ENCODE peak calls at places on chromosomes 11 and 22, in five cellular contexts. B is body of pancreas; U is sigmoid colon; V is CD8-positive, alpha-beta T cell; Q is ovary. G is an unnamed sample.

GRCh38 chr11:79237676-79238075 is 203.2 kb downstream of the TENM4 start:
- DNase-seq in B (no peak), U (no peak), V (no peak), Q (no peak), G (peak; percentile 92)

GRCh38 chr22:40101417-40102101 is 76.2 kb upstream of the TNRC6B start:
- DNase-seq in B (no peak), U (no peak), V (no peak), Q (no peak), G (no peak)

GRCh38 chr11:94131363-94132115 is 2.9 kb downstream of the PANX1 start:
- DNase-seq in B (peak; percentile 35), U (no peak), V (no peak), Q (no peak), G (peak; percentile 73)

GRCh38 chr11:125429174-125429707 is 66.8 kb downstream of the FEZ1 start:
- DNase-seq in B (peak; percentile 45), U (no peak), V (peak; percentile 56), Q (peak; percentile 56), G (peak; percentile 71)

GRCh38 chr11:125772834-125773505 is 5.7 kb downstream of the PATE2 start:
- DNase-seq in B (no peak), U (no peak), V (no peak), Q (no peak), G (peak; percentile 89)

GRCh38 chr11:72696866-72697428 is 22.7 kb upstream of the PDE2A start:
- DNase-seq in B (peak; percentile 38), U (peak; percentile 81), V (no peak), Q (no peak), G (no peak)

GRCh38 chr22:20565079-20565734 is 57.8 kb downstream of the MED15 start:
- DNase-seq in B (no peak), U (peak; percentile 46), V (no peak), Q (no peak), G (no peak)

GRCh38 chr22:39574779-39575551 is 4.4 kb downstream of the CACNA1I start:
- DNase-seq in B (no peak), U (no peak), V (no peak), Q (no peak), G (peak; percentile 88)

GRCh38 chr11:60971520-60971919 is at the start of gene CD6:
- DNase-seq in B (no peak), U (no peak), V (peak; percentile 85), Q (no peak), G (no peak)

GRCh38 chr11:23423656-23424055 is 563.4 kb upstream of the CCDC179 start:
- DNase-seq in B (no peak), U (no peak), V (no peak), Q (no peak), G (no peak)

GRCh38 chr11:132864811-132865576 is 667.3 kb downstream of the OPCML start:
- DNase-seq in B (no peak), U (no peak), V (no peak), Q (no peak), G (no peak)

GRCh38 chr22:44597616-44598015 is 99.6 kb upstream of the RTL6 start:
- DNase-seq in B (peak; percentile 59), U (no peak), V (no peak), Q (no peak), G (no peak)

GRCh38 chr11:58811499-58811898 is 33.0 kb downstream of the GLYATL2 start:
- DNase-seq in B (no peak), U (no peak), V (no peak), Q (no peak), G (no peak)

GRCh38 chr11:110059706-110060430 is 33.3 kb upstream of the ZC3H12C start:
- DNase-seq in B (no peak), U (no peak), V (no peak), Q (no peak), G (peak; percentile 41)

GRCh38 chr11:3232956-3233355 is 739 bp upstream of the MRGPRE start:
- DNase-seq in B (no peak), U (no peak), V (no peak), Q (no peak), G (no peak)

GRCh38 chr11:31757245-31757835 is 53.8 kb downstream of the PAX6 start:
- DNase-seq in B (no peak), U (no peak), V (no peak), Q (no peak), G (peak; percentile 2)

GRCh38 chr11:7321708-7322448 is 70.2 kb downstream of the SYT9 start:
- DNase-seq in B (no peak), U (no peak), V (no peak), Q (no peak), G (no peak)

GRCh38 chr22:44668886-44669724 is 32.9 kb upstream of the PRR5 start:
- DNase-seq in B (no peak), U (no peak), V (no peak), Q (no peak), G (no peak)

GRCh38 chr11:60858731-60859464 is 3.1 kb upstream of the PTGDR2 start:
- DNase-seq in B (no peak), U (peak; percentile 14), V (no peak), Q (no peak), G (no peak)

GRCh38 chr11:94924074-94925031 is 49.0 kb downstream of the CWC15 start:
- DNase-seq in B (no peak), U (no peak), V (peak; percentile 60), Q (no peak), G (no peak)

GRCh38 chr11:15493921-15494630 is 379.4 kb downstream of the INSC start:
- DNase-seq in B (peak; percentile 20), U (no peak), V (no peak), Q (no peak), G (no peak)

GRCh38 chr22:43118024-43118849 is 7.7 kb downstream of the BIK start:
- DNase-seq in B (no peak), U (no peak), V (no peak), Q (no peak), G (no peak)

GRCh38 chr22:26033071-26033470 is 136.2 kb upstream of the SEZ6L start:
- DNase-seq in B (no peak), U (no peak), V (no peak), Q (no peak), G (no peak)

GRCh38 chr11:88378422-88379066 is 41.0 kb upstream of the CTSC start:
- DNase-seq in B (no peak), U (no peak), V (no peak), Q (no peak), G (no peak)

GRCh38 chr11:60924110-60924905 is at the start of gene TMEM132A:
- DNase-seq in B (peak; percentile 78), U (no peak), V (peak; percentile 57), Q (peak; percentile 74), G (peak; percentile 66)

GRCh38 chr11:9852465-9852864 is 188.6 kb downstream of the SWAP70 start:
- DNase-seq in B (no peak), U (no peak), V (no peak), Q (no peak), G (peak; percentile 73)

GRCh38 chr11:86955111-86955673 is at the start of gene FZD4:
- DNase-seq in B (peak; percentile 92), U (peak; percentile 95), V (peak; percentile 59), Q (peak; percentile 93), G (peak; percentile 87)

GRCh38 chr11:27705873-27706820 is 5.9 kb upstream of the BDNF start:
- DNase-seq in B (peak; percentile 15), U (no peak), V (no peak), Q (no peak), G (peak; percentile 47)

GRCh38 chr11:94926271-94926625 is 47.1 kb downstream of the CWC15 start:
- DNase-seq in B (no peak), U (no peak), V (no peak), Q (no peak), G (no peak)

GRCh38 chr11:108592591-108593213 is 866 bp downstream of the EXPH5 start:
- DNase-seq in B (peak; percentile 30), U (no peak), V (peak; percentile 60), Q (peak; percentile 36), G (no peak)

GRCh38 chr11:3106736-3107524 is 49.7 kb upstream of the CARS1 start:
- DNase-seq in B (no peak), U (peak; percentile 63), V (no peak), Q (no peak), G (no peak)

GRCh38 chr11:112118176-112118575 is 31.5 kb downstream of the SDHD start:
- DNase-seq in B (no peak), U (no peak), V (no peak), Q (no peak), G (no peak)

GRCh38 chr22:37953437-37954179 is at the start of the genes C22orf23 and POLR2F:
- DNase-seq in B (peak; percentile 99), U (peak; percentile 98), V (peak; percentile 98), Q (peak; percentile 96), G (peak; percentile 96)

GRCh38 chr22:37953062-37953436 is 352 bp downstream of the C22orf23 start:
- DNase-seq in B (peak; percentile 22), U (no peak), V (no peak), Q (peak; percentile 40), G (no peak)

GRCh38 chr22:37957232-37957631 is 3.7 kb downstream of the POLR2F start:
- DNase-seq in B (no peak), U (no peak), V (no peak), Q (no peak), G (no peak)

DNA sequence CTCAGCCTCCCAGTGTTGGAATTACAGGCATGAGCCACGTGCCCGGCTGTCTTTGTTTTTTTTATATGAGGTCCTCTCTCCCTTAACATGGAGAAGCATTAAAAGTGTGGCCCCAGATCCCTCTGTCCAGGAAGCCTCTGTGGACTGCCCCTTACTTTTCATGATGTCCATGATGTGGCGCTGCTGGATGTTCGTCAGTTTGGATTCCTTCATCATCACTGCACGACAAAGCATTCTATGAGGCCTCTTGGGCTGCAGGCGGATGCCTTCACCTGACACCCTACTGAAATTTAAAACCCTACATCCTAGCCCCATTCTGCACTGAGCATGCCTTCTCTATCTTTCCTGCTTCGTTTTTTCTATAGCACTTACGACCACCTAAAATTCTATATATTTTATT is 2.1 kb downstream of the C22orf23 start:
- DNase-seq in B (no peak), U (no peak), V (no peak), Q (no peak), G (peak; percentile 30)
- TF ChIP-seq CTCF in B (no peak), U (no peak), V (no peak), Q (no peak), G (no peak)

GRCh38 chr11:117642396-117642795 is 154.6 kb downstream of the DSCAML1 start:
- DNase-seq in B (no peak), U (no peak), V (no peak), Q (no peak), G (no peak)

GRCh38 chr11:117641008-117641915 is 155.8 kb downstream of the DSCAML1 start:
- DNase-seq in B (no peak), U (peak; percentile 22), V (no peak), Q (no peak), G (no peak)

GRCh38 chr11:117640041-117640440 is 157.0 kb downstream of the DSCAML1 start:
- DNase-seq in B (no peak), U (peak; percentile 36), V (no peak), Q (no peak), G (no peak)

GRCh38 chr11:117638913-117639543 is 158.0 kb downstream of the DSCAML1 start:
- DNase-seq in B (no peak), U (no peak), V (no peak), Q (no peak), G (no peak)

GRCh38 chr11:117639601-117640000 is 157.4 kb downstream of the DSCAML1 start:
- DNase-seq in B (no peak), U (no peak), V (no peak), Q (no peak), G (no peak)
- H3K4me3 ChIP-seq in B (no peak overlapping the region), U (no peak overlapping the region), V (no peak overlapping the region), Q (no peak overlapping the region), G (no peak overlapping the region)

GRCh38 chr11:90895850-90896249 is 673.0 kb upstream of the CHORDC1 start:
- DNase-seq in B (no peak), U (no peak), V (no peak), Q (no peak), G (no peak)
- TF ChIP-seq CTCF in B (no peak), U (no peak), V (no peak), Q (no peak), G (no peak)

GRCh38 chr11:30567644-30568043 is 18.5 kb downstream of the MPPED2 start:
- DNase-seq in B (no peak), U (no peak), V (no peak), Q (no peak), G (no peak)
- H3K4me3 ChIP-seq in B (no peak overlapping the region), U (no peak overlapping the region), V (no peak overlapping the region), Q (no peak overlapping the region), G (no peak overlapping the region)